ENCODE peak calls at places on chromosomes 5 and 9, in nine cellular contexts. D is Kasumi-1; G is mucosa of descending colon; M is AG10803; Z is germinal center; Q is endothelial cell; X is RKO; Y is MM.1S; O is activated T-cell treated with anti-CD3 and anti-CD28 coated beads, Interleukin-2, amount 50 U/mL, for 72 hours. R is an unnamed sample.
A peak's percentile ranks its signal among the peaks of the same experiment; 100 is the strongest.

GRCh38 chr5:140372971-140373487 is 13.0 kb downstream of the SLC4A9 start:
- DNase-seq in D (peak; percentile 60), G (peak; percentile 71), M (peak; percentile 75), Z (peak; percentile 54), Q (peak; percentile 70), X (peak; percentile 77), Y (peak; percentile 48), O (peak; percentile 53), R (peak; percentile 61)

GRCh38 chr9:6218099-6218502 is 2.5 kb downstream of the IL33 start:
- DNase-seq in D (no peak), G (no peak), M (peak; percentile 69), Z (no peak), Q (no peak), X (no peak), Y (no peak), O (no peak), R (peak; percentile 49)

GRCh38 chr5:10578869-10579268 is 15.0 kb downstream of the ANKRD33B start:
- DNase-seq in D (no peak), G (peak; percentile 53), M (no peak), Z (no peak), Q (no peak), X (no peak), Y (peak; percentile 7), O (no peak), R (no peak)

GRCh38 chr5:172802585-172803176 is 31.4 kb upstream of the ERGIC1 start:
- DNase-seq in D (no peak), G (no peak), M (peak; percentile 52), Z (no peak), Q (no peak), X (no peak), Y (no peak), O (no peak), R (peak; percentile 27)

GRCh38 chr5:105840800-105841199 is 1829.9 kb downstream of the EFNA5 start:
- DNase-seq in D (no peak), G (no peak), M (no peak), Z (no peak), Q (no peak), X (no peak), Y (no peak), O (no peak), R (no peak)

GRCh38 chr9:21316032-21316842 is 11.1 kb upstream of the IFNA5 start:
- DNase-seq in D (no peak), G (no peak), M (no peak), Z (no peak), Q (no peak), X (no peak), Y (no peak), O (no peak), R (no peak)

GRCh38 chr5:90022002-90022710 is 387.4 kb downstream of the CETN3 start:
- DNase-seq in D (no peak), G (no peak), M (no peak), Z (no peak), Q (no peak), X (no peak), Y (no peak), O (no peak), R (peak; percentile 10)

GRCh38 chr5:171155621-171156020 is 153.4 kb upstream of the TLX3 start:
- DNase-seq in D (no peak), G (no peak), M (peak; percentile 58), Z (no peak), Q (no peak), X (no peak), Y (no peak), O (no peak), R (no peak)

GRCh38 chr9:33517373-33517772 is 6.7 kb upstream of the ANKRD18B start:
- DNase-seq in D (peak; percentile 28), G (no peak), M (peak; percentile 52), Z (no peak), Q (peak; percentile 20), X (peak; percentile 68), Y (peak; percentile 54), O (no peak), R (no peak)

GRCh38 chr5:67465556-67466206 is 269.1 kb upstream of the CD180 start:
- DNase-seq in D (no peak), G (no peak), M (peak; percentile 87), Z (no peak), Q (no peak), X (no peak), Y (peak; percentile 8), O (no peak), R (peak; percentile 59)